ENCODE peak calls at places on chromosomes 5 and 9, in seven cellular contexts. V is neural progenitor cell; F is fibroblast of pulmonary artery; Z is stimulated activated CD4-positive, alpha-beta T cell treated with anti-CD3 and anti-CD28 coated beads, Interleukin-12 subunit alpha, Interleukin-12 subunit beta, amount 100 ng/mL, for 4 hours; L is left colon; O is HTR-8/SVneo; Q is astrocyte of the spinal cord. E is an unnamed sample.

GRCh38 chr5:62011072-62011664 is 294.8 kb upstream of the KIF2A start:
- DNase-seq in Q (no peak), F (no peak), L (no peak), V (peak), Z (no peak), O (no peak), E (no peak)

GRCh38 chr5:125491986-125492385 is 745.5 kb upstream of the ZNF608 start:
- DNase-seq in Z (no peak), L (no peak), F (peak), O (no peak), V (peak), Q (no peak), E (no peak)

GRCh38 chr9:129351058-129351641 is 173.1 kb upstream of the IER5L start:
- DNase-seq in V (peak), Z (no peak), L (no peak), F (no peak), Q (no peak), O (no peak), E (peak)

GRCh38 chr9:100084734-100085133 is 14.1 kb downstream of the ERP44 start:
- DNase-seq in V (no peak), O (no peak), Z (no peak), Q (no peak), L (no peak), F (no peak), E (no peak)

GRCh38 chr5:102807878-102808502 is 52.9 kb downstream of the PAM start:
- DNase-seq in O (no peak), Q (peak), V (peak), F (peak), L (no peak), Z (no peak), E (peak)

GRCh38 chr9:76099516-76099915 is 209.0 kb downstream of the PCSK5 start:
- DNase-seq in Q (no peak), F (no peak), Z (no peak), V (no peak), L (no peak), O (no peak), E (no peak)

GRCh38 chr5:27241564-27242257 is 203.3 kb upstream of the CDH9 start:
- DNase-seq in O (peak), F (peak), V (no peak), L (no peak), Z (no peak), Q (peak), E (no peak)

GRCh38 chr9:70108181-70108580 is 64.5 kb downstream of the MAMDC2 start:
- DNase-seq in Z (no peak), V (no peak), L (no peak), Q (no peak), F (no peak), O (no peak), E (no peak)

GRCh38 chr5:36777105-36777757 is 99.3 kb upstream of the NIPBL start:
- DNase-seq in O (peak), F (peak), Q (peak), L (no peak), Z (no peak), V (peak), E (peak)

GRCh38 chr5:143248822-143249579 is 154.5 kb downstream of the NR3C1 start:
- DNase-seq in F (peak), Z (no peak), L (no peak), Q (peak), V (no peak), O (no peak), E (no peak)

GRCh38 chr5:103454774-103455173 is 107.8 kb downstream of the NUDT12 start:
- DNase-seq in Z (no peak), F (peak), L (no peak), V (no peak), Q (no peak), O (no peak), E (no peak)

GRCh38 chr9:14306672-14307646 is 7.0 kb downstream of the NFIB start:
- DNase-seq in L (no peak), V (peak), Z (no peak), F (peak), Q (peak), O (no peak), E (no peak)

E was measured in endodermal cell.